ENCODE peak calls at places on chromosomes 11 and 22, in six cellular contexts. Z, T, A, R, X and G are unnamed samples.

GRCh38 chr11:27700351-27701261 is at the start of gene BDNF:
- DNase-seq in Z (no peak), T (peak; percentile 37), A (peak; percentile 55), R (peak; percentile 52), X (peak; percentile 55), G (no peak)

GRCh38 chr22:32120603-32121002 is 38.5 kb downstream of the C22orf42 start:
- DNase-seq in Z (no peak), T (no peak), A (no peak), R (no peak), X (no peak), G (no peak)

GRCh38 chr11:34619062-34619516 is 1.8 kb upstream of the EHF start:
- DNase-seq in Z (no peak), T (no peak), A (no peak), R (no peak), X (no peak), G (peak; percentile 26)

GRCh38 chr11:17423533-17424310 is 35.3 kb upstream of the KCNJ11 start:
- DNase-seq in Z (no peak), T (no peak), A (no peak), R (peak; percentile 25), X (no peak), G (no peak)

GRCh38 chr22:42001127-42001526 is 2.5 kb downstream of the WBP2NL start:
- DNase-seq in Z (no peak), T (no peak), A (no peak), R (peak; percentile 63), X (peak; percentile 32), G (no peak)

GRCh38 chr11:65390099-65390941 is 3.9 kb downstream of the FRMD8 start:
- DNase-seq in Z (no peak), T (no peak), A (no peak), R (no peak), X (peak; percentile 56), G (no peak)

GRCh38 chr11:129723964-129724291 is 91.7 kb upstream of the TMEM45B start:
- DNase-seq in Z (no peak), T (no peak), A (no peak), R (no peak), X (no peak), G (no peak)

GRCh38 chr11:66369073-66369894 is 2.3 kb downstream of the SLC29A2 start:
- DNase-seq in Z (no peak), T (no peak), A (no peak), R (no peak), X (no peak), G (no peak)

GRCh38 chr11:35158371-35159081 is 19.6 kb downstream of the CD44 start:
- DNase-seq in Z (peak; percentile 57), T (no peak), A (peak; percentile 85), R (no peak), X (peak; percentile 28), G (no peak)

GRCh38 chr11:114196994-114197702 is 99.1 kb upstream of the NNMT start:
- DNase-seq in Z (no peak), T (no peak), A (peak; percentile 35), R (no peak), X (no peak), G (no peak)

GRCh38 chr22:45537734-45538181 is 35.1 kb downstream of the FBLN1 start:
- DNase-seq in Z (peak; percentile 71), T (no peak), A (peak; percentile 72), R (peak; percentile 85), X (no peak), G (no peak)